ENCODE peak calls at places on chromosomes 1 and 21, in seven cellular contexts. One of them, this sample, is unnamed.

GRCh38 chr1:5427026-5427613 is 565.1 kb downstream of the NPHP4 start:
- DNase-seq in tibial artery: no peak
- DNase-seq in body of pancreas: no peak
- DNase-seq in heart left ventricle: no peak
- DNase-seq in A549: no peak
- DNase-seq in psoas muscle: no peak
- DNase-seq in lower lobe of right lung: no peak
- DNase-seq in this sample: no peak

GRCh38 chr1:150256193-150256548 is 1.4 kb upstream of the CA14 start:
- DNase-seq in tibial artery: no peak
- DNase-seq in body of pancreas: no peak
- DNase-seq in heart left ventricle: no peak
- DNase-seq in A549: no peak
- DNase-seq in psoas muscle: no peak
- DNase-seq in lower lobe of right lung: no peak
- DNase-seq in this sample: no peak

GRCh38 chr1:236173174-236173767 is 30.9 kb downstream of the GPR137B start:
- DNase-seq in tibial artery: no peak
- DNase-seq in body of pancreas: no peak
- DNase-seq in heart left ventricle: no peak
- DNase-seq in A549: no peak
- DNase-seq in psoas muscle: no peak
- DNase-seq in lower lobe of right lung: no peak
- DNase-seq in this sample: no peak

GRCh38 chr21:46154155-46154954 is 1.0 kb downstream of the FTCD start:
- DNase-seq in tibial artery: peak; percentile 62
- DNase-seq in body of pancreas: peak; percentile 5
- DNase-seq in heart left ventricle: peak; percentile 25
- DNase-seq in A549: no peak
- DNase-seq in psoas muscle: peak; percentile 44
- DNase-seq in lower lobe of right lung: peak; percentile 36
- DNase-seq in this sample: peak; percentile 67

GRCh38 chr1:113372546-113372945 is 17.8 kb upstream of the MAGI3 start:
- DNase-seq in tibial artery: no peak
- DNase-seq in body of pancreas: no peak
- DNase-seq in heart left ventricle: no peak
- DNase-seq in A549: no peak
- DNase-seq in psoas muscle: no peak
- DNase-seq in lower lobe of right lung: no peak
- DNase-seq in this sample: no peak

GRCh38 chr1:196355206-196355786 is 252.9 kb downstream of the KCNT2 start:
- DNase-seq in tibial artery: no peak
- DNase-seq in body of pancreas: no peak
- DNase-seq in heart left ventricle: no peak
- DNase-seq in A549: peak; percentile 5
- DNase-seq in psoas muscle: no peak
- DNase-seq in lower lobe of right lung: no peak
- DNase-seq in this sample: no peak

GRCh38 chr1:172273668-172274396 is 146.7 kb upstream of the C1orf105 start:
- DNase-seq in tibial artery: no peak
- DNase-seq in body of pancreas: no peak
- DNase-seq in heart left ventricle: no peak
- DNase-seq in A549: no peak
- DNase-seq in psoas muscle: no peak
- DNase-seq in lower lobe of right lung: no peak
- DNase-seq in this sample: no peak

GRCh38 chr1:227942021-227942715 is 5.6 kb downstream of the WNT9A start:
- DNase-seq in tibial artery: peak; percentile 60
- DNase-seq in body of pancreas: no peak
- DNase-seq in heart left ventricle: no peak
- DNase-seq in A549: no peak
- DNase-seq in psoas muscle: peak; percentile 59
- DNase-seq in lower lobe of right lung: no peak
- DNase-seq in this sample: peak; percentile 66

GRCh38 chr1:86913399-86913895 is 479 bp downstream of the SELENOF start:
- DNase-seq in tibial artery: no peak
- DNase-seq in body of pancreas: peak; percentile 40
- DNase-seq in heart left ventricle: no peak
- DNase-seq in A549: no peak
- DNase-seq in psoas muscle: no peak
- DNase-seq in lower lobe of right lung: no peak
- DNase-seq in this sample: no peak

GRCh38 chr1:241311056-241311746 is 45.8 kb downstream of the RGS7 start:
- DNase-seq in tibial artery: no peak
- DNase-seq in body of pancreas: no peak
- DNase-seq in heart left ventricle: no peak
- DNase-seq in A549: no peak
- DNase-seq in psoas muscle: no peak
- DNase-seq in lower lobe of right lung: no peak
- DNase-seq in this sample: no peak

GRCh38 chr1:217140041-217140901 is 417.0 kb upstream of the ESRRG start:
- DNase-seq in tibial artery: no peak
- DNase-seq in body of pancreas: no peak
- DNase-seq in heart left ventricle: peak; percentile 50
- DNase-seq in A549: no peak
- DNase-seq in psoas muscle: no peak
- DNase-seq in lower lobe of right lung: no peak
- DNase-seq in this sample: no peak

GRCh38 chr1:160159846-160160245 is 8.4 kb downstream of the ATP1A4 start:
- DNase-seq in tibial artery: no peak
- DNase-seq in body of pancreas: no peak
- DNase-seq in heart left ventricle: no peak
- DNase-seq in A549: no peak
- DNase-seq in psoas muscle: no peak
- DNase-seq in lower lobe of right lung: no peak
- DNase-seq in this sample: no peak

GRCh38 chr1:57254006-57254405 is 169.9 kb downstream of the DAB1 start:
- DNase-seq in tibial artery: no peak
- DNase-seq in body of pancreas: no peak
- DNase-seq in heart left ventricle: no peak
- DNase-seq in A549: no peak
- DNase-seq in psoas muscle: no peak
- DNase-seq in lower lobe of right lung: no peak
- DNase-seq in this sample: no peak

GRCh38 chr1:66300280-66300973 is 233.5 kb upstream of the SGIP1 start:
- DNase-seq in tibial artery: no peak
- DNase-seq in body of pancreas: no peak
- DNase-seq in heart left ventricle: no peak
- DNase-seq in A549: no peak
- DNase-seq in psoas muscle: peak; percentile 66
- DNase-seq in lower lobe of right lung: no peak
- DNase-seq in this sample: no peak

GRCh38 chr1:160862151-160863061 is at the start of gene CD244:
- DNase-seq in tibial artery: no peak
- DNase-seq in body of pancreas: no peak
- DNase-seq in heart left ventricle: peak; percentile 34
- DNase-seq in A549: no peak
- DNase-seq in psoas muscle: no peak
- DNase-seq in lower lobe of right lung: peak; percentile 73
- DNase-seq in this sample: no peak

GRCh38 chr1:30912913-30913652 is 4.5 kb upstream of the SDC3 start:
- DNase-seq in tibial artery: peak; percentile 87
- DNase-seq in body of pancreas: peak; percentile 35
- DNase-seq in heart left ventricle: peak; percentile 69
- DNase-seq in A549: no peak
- DNase-seq in psoas muscle: peak; percentile 67
- DNase-seq in lower lobe of right lung: peak; percentile 67
- DNase-seq in this sample: no peak

GRCh38 chr1:26289158-26290059 is 9.5 kb downstream of the SH3BGRL3 start:
- DNase-seq in tibial artery: no peak
- DNase-seq in body of pancreas: no peak
- DNase-seq in heart left ventricle: peak; percentile 46
- DNase-seq in A549: no peak
- DNase-seq in psoas muscle: peak; percentile 59
- DNase-seq in lower lobe of right lung: peak; percentile 82
- DNase-seq in this sample: no peak

GRCh38 chr1:160346953-160347352 is 3.8 kb downstream of the NCSTN start:
- DNase-seq in tibial artery: no peak
- DNase-seq in body of pancreas: no peak
- DNase-seq in heart left ventricle: no peak
- DNase-seq in A549: no peak
- DNase-seq in psoas muscle: no peak
- DNase-seq in lower lobe of right lung: peak; percentile 66
- DNase-seq in this sample: no peak

GRCh38 chr21:45211661-45212060 is 76.0 kb downstream of the POFUT2 start:
- DNase-seq in tibial artery: no peak
- DNase-seq in body of pancreas: no peak
- DNase-seq in heart left ventricle: no peak
- DNase-seq in A549: no peak
- DNase-seq in psoas muscle: no peak
- DNase-seq in lower lobe of right lung: no peak
- DNase-seq in this sample: no peak

GRCh38 chr21:46080171-46081021 is 17.5 kb upstream of the COL6A2 start:
- DNase-seq in tibial artery: peak; percentile 88
- DNase-seq in body of pancreas: no peak
- DNase-seq in heart left ventricle: peak; percentile 82
- DNase-seq in A549: no peak
- DNase-seq in psoas muscle: peak; percentile 66
- DNase-seq in lower lobe of right lung: peak; percentile 47
- DNase-seq in this sample: peak; percentile 74

DNA sequence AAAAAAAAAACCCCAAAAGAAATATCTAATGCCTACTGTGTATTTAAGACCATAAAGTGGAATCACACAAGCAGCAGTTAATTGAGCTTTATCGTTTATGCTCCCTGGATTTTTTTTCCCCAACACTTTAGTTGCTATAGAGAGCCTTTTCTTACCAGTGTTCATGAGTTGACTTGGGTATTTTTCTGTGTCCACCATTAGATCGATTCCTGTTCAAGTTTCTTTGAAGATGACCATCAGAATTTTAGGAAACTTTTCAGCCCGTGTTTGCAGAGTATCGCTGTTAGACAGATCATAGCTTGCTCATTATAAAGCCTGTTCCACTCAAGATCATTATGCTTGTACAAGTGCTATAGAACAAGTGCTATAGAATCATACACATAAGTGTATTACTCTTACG is 1.5 kb downstream of the RALGPS2 start:
- DNase-seq in tibial artery: no peak
- DNase-seq in body of pancreas: no peak
- DNase-seq in heart left ventricle: no peak
- DNase-seq in A549: no peak
- DNase-seq in psoas muscle: no peak
- DNase-seq in lower lobe of right lung: no peak
- DNase-seq in this sample: no peak
- H3K27ac ChIP-seq in tibial artery: no peak overlapping the region
- H3K27ac ChIP-seq in body of pancreas: peak overlapping the region; percentile 95
- H3K27ac ChIP-seq in heart left ventricle: no peak overlapping the region
- H3K27ac ChIP-seq in A549: peak overlapping the region; percentile 82
- H3K27ac ChIP-seq in psoas muscle: no peak overlapping the region
- H3K27ac ChIP-seq in lower lobe of right lung: no peak overlapping the region
- H3K27ac ChIP-seq in this sample: no peak overlapping the region

GRCh38 chr1:44210595-44210994 is 2.7 kb upstream of the DMAP1 start:
- DNase-seq in tibial artery: no peak
- DNase-seq in body of pancreas: no peak
- DNase-seq in heart left ventricle: no peak
- DNase-seq in A549: no peak
- DNase-seq in psoas muscle: no peak
- DNase-seq in lower lobe of right lung: no peak
- DNase-seq in this sample: no peak

GRCh38 chr1:44212355-44213221 is 683 bp upstream of the DMAP1 start:
- DNase-seq in tibial artery: no peak
- DNase-seq in body of pancreas: no peak
- DNase-seq in heart left ventricle: no peak
- DNase-seq in A549: no peak
- DNase-seq in psoas muscle: no peak
- DNase-seq in lower lobe of right lung: no peak
- DNase-seq in this sample: no peak

GRCh38 chr1:44217809-44218410 is 4.6 kb downstream of the DMAP1 start:
- DNase-seq in tibial artery: peak; percentile 76
- DNase-seq in body of pancreas: peak; percentile 93
- DNase-seq in heart left ventricle: peak; percentile 72
- DNase-seq in A549: peak; percentile 30
- DNase-seq in psoas muscle: peak; percentile 78
- DNase-seq in lower lobe of right lung: peak; percentile 72
- DNase-seq in this sample: no peak

GRCh38 chr1:44218503-44219300 is 5.4 kb downstream of the DMAP1 start:
- DNase-seq in tibial artery: no peak
- DNase-seq in body of pancreas: no peak
- DNase-seq in heart left ventricle: no peak
- DNase-seq in A549: no peak
- DNase-seq in psoas muscle: no peak
- DNase-seq in lower lobe of right lung: no peak
- DNase-seq in this sample: no peak

DNA sequence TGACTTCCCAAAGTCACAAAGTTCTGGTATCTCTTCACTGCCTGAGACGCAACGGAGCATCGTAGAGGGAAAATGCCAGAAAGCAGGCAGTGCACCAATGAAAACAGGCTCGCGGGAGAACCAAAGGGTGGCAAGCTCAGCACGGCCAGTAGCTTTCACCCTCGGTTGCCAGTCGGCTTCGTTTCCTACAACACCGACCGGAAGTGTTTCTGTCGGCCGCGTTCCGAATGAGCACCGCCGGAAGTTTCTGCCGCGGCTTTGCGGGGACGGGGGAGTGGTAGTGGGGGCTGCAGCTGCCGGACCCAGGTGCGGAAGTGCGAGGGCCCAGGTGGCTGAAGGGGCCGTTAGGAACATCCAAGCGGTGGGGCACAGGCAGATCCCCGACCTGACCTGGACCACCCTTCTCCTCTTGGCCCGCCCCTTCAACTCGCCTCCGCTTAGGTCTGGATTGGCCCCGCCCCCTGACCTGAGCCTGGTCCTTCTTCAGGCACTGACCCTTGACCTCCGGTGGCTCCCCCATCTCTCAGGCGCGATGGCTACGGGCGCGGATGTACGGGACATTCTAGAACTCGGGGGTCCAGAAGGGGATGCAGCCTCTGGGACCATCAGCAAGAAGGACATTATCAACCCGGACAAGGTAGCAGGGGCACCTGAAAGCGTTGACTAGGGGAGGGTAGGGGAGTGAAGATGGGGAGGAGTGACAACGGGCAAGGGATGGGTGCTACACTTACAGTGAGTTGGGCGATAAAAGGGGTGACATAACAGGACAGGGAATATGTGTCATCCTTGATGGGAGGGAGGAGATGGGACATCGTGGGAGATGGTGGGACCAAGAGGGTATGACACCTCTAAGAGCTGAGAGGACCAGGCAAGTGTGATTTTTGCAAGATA is at the start of gene DMAP1:
- DNase-seq in tibial artery: peak; percentile 88
- DNase-seq in body of pancreas: peak; percentile 87
- DNase-seq in heart left ventricle: peak; percentile 82
- DNase-seq in A549: peak; percentile 36
- DNase-seq in psoas muscle: peak; percentile 91
- DNase-seq in lower lobe of right lung: peak; percentile 90
- DNase-seq in this sample: peak; percentile 91
- TF ChIP-seq CTCF in tibial artery: no peak
- TF ChIP-seq CTCF in body of pancreas: peak; percentile 44
- TF ChIP-seq CTCF in heart left ventricle: no peak
- TF ChIP-seq CTCF in A549: no peak
- TF ChIP-seq CTCF in psoas muscle: no peak
- TF ChIP-seq CTCF in lower lobe of right lung: no peak
- TF ChIP-seq CTCF in this sample: no peak

GRCh38 chr1:63704443-63704842 is 69.4 kb upstream of the ROR1 start:
- DNase-seq in tibial artery: no peak
- DNase-seq in body of pancreas: peak; percentile 62
- DNase-seq in heart left ventricle: no peak
- DNase-seq in A549: peak; percentile 33
- DNase-seq in psoas muscle: no peak
- DNase-seq in lower lobe of right lung: no peak
- DNase-seq in this sample: no peak
- H3K27ac ChIP-seq in tibial artery: peak overlapping the region; percentile 67
- H3K27ac ChIP-seq in body of pancreas: peak overlapping the region; percentile 74
- H3K27ac ChIP-seq in heart left ventricle: no peak overlapping the region
- H3K27ac ChIP-seq in A549: peak overlapping the region; percentile 92
- H3K27ac ChIP-seq in psoas muscle: no peak overlapping the region
- H3K27ac ChIP-seq in lower lobe of right lung: no peak overlapping the region
- H3K27ac ChIP-seq in this sample: peak overlapping the region; percentile 83

GRCh38 chr1:184596950-184597651 is 157.6 kb downstream of the EDEM3 start:
- DNase-seq in tibial artery: no peak
- DNase-seq in body of pancreas: no peak
- DNase-seq in heart left ventricle: no peak
- DNase-seq in A549: no peak
- DNase-seq in psoas muscle: no peak
- DNase-seq in lower lobe of right lung: no peak
- DNase-seq in this sample: no peak
- TF ChIP-seq CTCF in tibial artery: no peak
- TF ChIP-seq CTCF in body of pancreas: no peak
- TF ChIP-seq CTCF in heart left ventricle: no peak
- TF ChIP-seq CTCF in A549: no peak
- TF ChIP-seq CTCF in psoas muscle: no peak
- TF ChIP-seq CTCF in lower lobe of right lung: no peak
- TF ChIP-seq CTCF in this sample: no peak

This sample was measured in coronary artery.